ENCODE peak calls at places on chromosomes 16 and 17, in nine cellular contexts. J is Caco-2, E is glutamatergic neuron, Q is astrocyte of the cerebellum, H is uterus, F is epithelial cell of esophagus, B is neural crest cell, K is H9, I is heart right ventricle. R is an unnamed sample.

GRCh38 chr16:70689970-70690905 is 4.4 kb upstream of the MTSS2 start:
- DNase-seq in J (no peak), E (peak; percentile 12), Q (no peak), H (no peak), F (no peak), B (no peak), K (no peak), I (peak; percentile 14), R (no peak)

GRCh38 chr17:50198026-50198669 is 3.3 kb downstream of the COL1A1 start:
- DNase-seq in J (peak; percentile 94), E (peak; percentile 79), Q (no peak), H (no peak), F (peak; percentile 77), B (peak; percentile 56), K (no peak), I (peak; percentile 58), R (peak; percentile 58)

GRCh38 chr17:71501716-71502115 is 619.1 kb upstream of the SOX9 start:
- DNase-seq in J (no peak), E (no peak), Q (no peak), H (no peak), F (no peak), B (no peak), K (no peak), I (no peak), R (no peak)

GRCh38 chr16:8758022-8758421 is 39.4 kb downstream of the TMEM186 start:
- DNase-seq in J (no peak), E (no peak), Q (no peak), H (no peak), F (no peak), B (no peak), K (no peak), I (no peak), R (no peak)

GRCh38 chr17:31269597-31269996 is 27.4 kb downstream of the OMG start:
- DNase-seq in J (peak; percentile 53), E (no peak), Q (peak; percentile 94), H (no peak), F (peak; percentile 83), B (no peak), K (peak; percentile 65), I (no peak), R (peak; percentile 82)

GRCh38 chr16:48321307-48322036 is 63.7 kb downstream of the SIAH1 start:
- DNase-seq in J (no peak), E (no peak), Q (no peak), H (no peak), F (peak; percentile 68), B (no peak), K (no peak), I (no peak), R (no peak)

GRCh38 chr17:17411692-17412091 is 65.1 kb upstream of the MED9 start:
- DNase-seq in J (no peak), E (no peak), Q (no peak), H (no peak), F (no peak), B (no peak), K (no peak), I (no peak), R (no peak)

GRCh38 chr17:8968503-8968902 is 3.0 kb upstream of the PIK3R5 start:
- DNase-seq in J (no peak), E (no peak), Q (no peak), H (no peak), F (no peak), B (no peak), K (no peak), I (no peak), R (no peak)

GRCh38 chr16:68760671-68761275 is 23.7 kb downstream of the CDH1 start:
- DNase-seq in J (no peak), E (no peak), Q (no peak), H (no peak), F (peak; percentile 95), B (no peak), K (no peak), I (no peak), R (peak; percentile 87)

GRCh38 chr16:67892899-67893790 is at the start of gene PSKH1:
- DNase-seq in J (peak; percentile 98), E (peak; percentile 96), Q (peak; percentile 87), H (peak; percentile 97), F (peak; percentile 97), B (peak; percentile 86), K (peak; percentile 98), I (peak; percentile 98), R (peak; percentile 100)

GRCh38 chr16:11610580-11610979 is 23.9 kb upstream of the LITAF start:
- DNase-seq in J (no peak), E (no peak), Q (no peak), H (no peak), F (peak; percentile 36), B (no peak), K (no peak), I (no peak), R (no peak)

GRCh38 chr16:15639061-15639568 is 3.8 kb downstream of the MARF1 start:
- DNase-seq in J (no peak), E (no peak), Q (no peak), H (no peak), F (no peak), B (no peak), K (no peak), I (no peak), R (no peak)

DNA sequence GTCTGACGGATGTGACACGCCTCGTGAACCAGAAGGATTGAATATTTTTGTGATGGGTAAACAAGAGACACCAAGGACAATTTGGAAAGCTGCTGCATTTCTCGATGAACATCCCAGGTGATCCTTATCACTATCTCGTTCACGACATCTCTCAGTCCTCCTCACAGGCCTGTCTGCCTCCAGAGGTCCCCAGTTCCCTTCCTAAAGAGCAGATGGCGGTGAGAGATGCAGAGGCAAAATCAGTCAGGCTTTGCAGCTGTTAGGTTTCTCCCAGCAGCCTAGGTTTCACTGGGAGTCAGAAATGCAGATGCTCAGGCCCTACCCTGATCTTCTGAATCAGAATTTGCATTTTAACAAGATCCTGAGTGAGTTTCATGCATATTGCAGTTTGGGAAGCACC is 23.6 kb downstream of the SCPEP1 start:
- DNase-seq in J (no peak), E (no peak), Q (no peak), H (no peak), F (no peak), B (no peak), K (no peak), I (no peak), R (no peak)
- TF ChIP-seq CTCF in J (no peak), E (no peak), Q (no peak), H (no peak), F (no peak), B (no peak), K (peak; percentile 45), I (no peak), R (no peak)

GRCh38 chr16:78494105-78494504 is 394.7 kb downstream of the WWOX start:
- DNase-seq in J (no peak), E (no peak), Q (no peak), H (no peak), F (no peak), B (no peak), K (no peak), I (no peak), R (no peak)
- TF ChIP-seq CTCF in J (no peak), E (no peak), Q (no peak), H (no peak), F (no peak), B (no peak), K (no peak), I (no peak), R (no peak)

DNA sequence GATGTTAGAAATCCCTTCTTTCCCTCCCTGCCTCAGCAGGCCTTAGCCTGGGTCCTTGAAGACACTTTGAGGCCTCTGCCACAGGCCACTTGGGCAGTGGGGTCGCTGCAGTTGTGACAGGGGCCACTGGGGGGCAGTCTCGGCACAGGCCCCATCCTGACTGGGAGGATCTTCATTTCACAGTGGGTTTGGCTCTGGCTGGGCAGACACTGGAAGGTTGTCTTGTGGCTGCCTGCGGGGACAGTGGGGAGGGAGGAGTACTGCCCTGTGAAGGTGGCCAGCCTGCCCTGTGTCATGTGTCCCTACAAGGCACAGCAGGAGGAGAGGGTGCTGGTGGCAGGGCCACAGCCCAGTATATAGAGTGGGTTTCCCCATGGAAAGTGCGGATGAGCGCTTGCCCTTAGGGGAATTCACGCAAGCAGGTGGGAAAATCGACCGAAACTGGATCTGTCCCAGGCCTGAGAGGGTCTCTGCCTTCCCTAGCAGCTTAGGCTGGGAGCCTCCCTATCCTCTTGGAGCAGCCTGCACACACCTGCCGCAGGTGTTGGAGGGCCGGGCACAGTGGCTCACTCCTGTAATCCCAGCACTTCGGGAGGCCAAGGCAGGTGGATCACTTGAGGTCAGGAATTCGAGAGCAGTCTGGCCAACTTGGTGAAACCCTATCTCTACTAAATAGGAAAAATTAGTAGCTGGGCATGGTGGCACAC is 28.8 kb downstream of the GINS2 start:
- DNase-seq in J (peak; percentile 87), E (peak; percentile 89), Q (peak; percentile 18), H (peak; percentile 57), F (peak; percentile 48), B (peak; percentile 93), K (peak; percentile 85), I (peak; percentile 76), R (peak; percentile 63)
- TF ChIP-seq CTCF in J (peak; percentile 92), E (peak; percentile 87), Q (peak; percentile 99), H (peak; percentile 50), F (peak; percentile 85), B (peak; percentile 89), K (peak; percentile 97), I (peak; percentile 92), R (peak; percentile 85)

GRCh38 chr16:19901164-19901563 is 16.5 kb upstream of the GPRC5B start:
- DNase-seq in J (no peak), E (no peak), Q (no peak), H (no peak), F (no peak), B (no peak), K (no peak), I (no peak), R (no peak)

GRCh38 chr16:19898924-19899604 is 14.4 kb upstream of the GPRC5B start:
- DNase-seq in J (peak; percentile 70), E (peak; percentile 64), Q (peak; percentile 38), H (no peak), F (peak; percentile 62), B (peak; percentile 75), K (peak; percentile 71), I (no peak), R (peak; percentile 59)

GRCh38 chr16:19900590-19900989 is 15.9 kb upstream of the GPRC5B start:
- DNase-seq in J (no peak), E (no peak), Q (no peak), H (no peak), F (no peak), B (no peak), K (no peak), I (no peak), R (no peak)

GRCh38 chr16:19898166-19898565 is 13.5 kb upstream of the GPRC5B start:
- DNase-seq in J (no peak), E (no peak), Q (no peak), H (no peak), F (no peak), B (no peak), K (no peak), I (no peak), R (no peak)

DNA sequence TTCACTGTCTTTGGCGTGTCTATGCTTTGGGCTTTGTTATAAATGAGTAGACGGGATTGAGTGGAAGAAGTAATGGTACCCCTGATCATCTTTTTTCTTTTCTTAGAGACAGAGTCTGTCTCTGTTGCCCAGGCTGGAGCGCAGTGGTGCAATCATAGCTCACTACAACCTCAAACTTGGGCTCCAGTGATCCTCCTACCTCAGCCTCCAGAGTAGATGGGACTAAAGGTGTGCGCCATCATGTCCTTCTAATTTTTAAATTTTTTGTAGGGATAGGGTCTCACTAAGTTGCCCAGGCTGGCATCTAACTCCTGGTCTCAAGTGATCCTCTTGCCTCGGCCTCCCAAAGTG is 14.9 kb upstream of the GPRC5B start:
- DNase-seq in J (no peak), E (no peak), Q (no peak), H (no peak), F (no peak), B (no peak), K (no peak), I (no peak), R (no peak)
- TF ChIP-seq CTCF in J (no peak), E (peak; percentile 47), Q (no peak), H (no peak), F (no peak), B (no peak), K (peak; percentile 4), I (no peak), R (peak; percentile 42)

GRCh38 chr17:81513669-81514484 is 1.3 kb upstream of the ACTG1 start:
- DNase-seq in J (peak; percentile 83), E (peak; percentile 79), Q (peak; percentile 49), H (peak; percentile 69), F (peak; percentile 73), B (peak; percentile 60), K (peak; percentile 83), I (peak; percentile 73), R (peak; percentile 45)
- TF ChIP-seq CTCF in J (no peak), E (no peak), Q (no peak), H (no peak), F (peak; percentile 9), B (no peak), K (no peak), I (no peak), R (no peak)